ENCODE peak calls at places on chromosomes 7 and 10, in six cellular contexts. W is aorta; A is hepatocyte; N is GM23248; Q is IMR-90; O is CD8-positive, alpha-beta memory T cell. T is an unnamed sample.

GRCh38 chr7:51214098-51214497 is 102.5 kb downstream of the COBL start:
- DNase-seq in W (no peak), A (no peak), N (no peak), Q (no peak), O (no peak), T (no peak)

GRCh38 chr10:556971-557370 is 132.5 kb downstream of the DIP2C start:
- DNase-seq in W (no peak), A (no peak), N (no peak), Q (no peak), O (no peak), T (no peak)

GRCh38 chr10:69749180-69750010 is 52.3 kb upstream of the COL13A1 start:
- DNase-seq in W (no peak), A (no peak), N (peak; percentile 69), Q (peak; percentile 59), O (no peak), T (no peak)

GRCh38 chr10:52961298-52961697 is 188.7 kb upstream of the MBL2 start:
- DNase-seq in W (no peak), A (no peak), N (no peak), Q (no peak), O (no peak), T (no peak)

GRCh38 chr7:70698219-70698832 is 433.6 kb upstream of the GALNT17 start:
- DNase-seq in W (no peak), A (peak; percentile 67), N (peak; percentile 80), Q (peak; percentile 73), O (no peak), T (peak; percentile 53)

GRCh38 chr7:123635551-123636359 is 19.9 kb upstream of the LMOD2 start:
- DNase-seq in W (no peak), A (peak; percentile 56), N (peak; percentile 75), Q (peak; percentile 61), O (no peak), T (no peak)

GRCh38 chr7:114703677-114704076 is 218.2 kb upstream of the MDFIC start:
- DNase-seq in W (no peak), A (no peak), N (peak; percentile 8), Q (peak; percentile 42), O (no peak), T (no peak)

GRCh38 chr7:118148930-118149329 is 35.0 kb upstream of the LSM8 start:
- DNase-seq in W (no peak), A (no peak), N (peak; percentile 71), Q (peak; percentile 8), O (no peak), T (no peak)

GRCh38 chr10:59627366-59628018 is 82.2 kb downstream of the SLC16A9 start:
- DNase-seq in W (no peak), A (no peak), N (no peak), Q (no peak), O (no peak), T (no peak)

GRCh38 chr7:108234281-108234680 is 104.1 kb upstream of the LAMB4 start:
- DNase-seq in W (no peak), A (no peak), N (peak; percentile 54), Q (peak; percentile 40), O (no peak), T (no peak)

GRCh38 chr7:36758879-36759278 is 34.6 kb upstream of the AOAH start:
- DNase-seq in W (no peak), A (no peak), N (no peak), Q (no peak), O (no peak), T (peak; percentile 46)

GRCh38 chr7:149844445-149844844 is 6.3 kb downstream of the ZNF862 start:
- DNase-seq in W (no peak), A (no peak), N (no peak), Q (no peak), O (no peak), T (no peak)

GRCh38 chr10:17847586-17848296 is 38.6 kb downstream of the MRC1 start:
- DNase-seq in W (no peak), A (peak; percentile 55), N (peak; percentile 57), Q (peak; percentile 34), O (no peak), T (peak; percentile 22)

GRCh38 chr10:71245420-71246325 is 33.3 kb downstream of the UNC5B start:
- DNase-seq in W (no peak), A (no peak), N (no peak), Q (no peak), O (no peak), T (no peak)

GRCh38 chr7:101123703-101124068 is 3.2 kb upstream of the SERPINE1 start:
- DNase-seq in W (no peak), A (no peak), N (no peak), Q (no peak), O (no peak), T (no peak)
- H3K4me1 ChIP-seq in W (no peaks in the 10 kb centered on the region), A (peaks cover 38% of the 10 kb centered on the region), N (peaks cover 56% of the 10 kb centered on the region), Q (peaks cover 27% of the 10 kb centered on the region), O (peaks cover 21% of the 10 kb centered on the region), T (peaks cover 37% of the 10 kb centered on the region)

GRCh38 chr7:47636111-47636692 is 54.3 kb upstream of the TNS3 start:
- DNase-seq in W (no peak), A (no peak), N (peak; percentile 15), Q (no peak), O (no peak), T (no peak)

GRCh38 chr7:47636693-47637175 is 54.8 kb upstream of the TNS3 start:
- DNase-seq in W (no peak), A (peak; percentile 15), N (no peak), Q (no peak), O (no peak), T (no peak)

GRCh38 chr7:47639495-47640110 is 57.7 kb upstream of the TNS3 start:
- DNase-seq in W (no peak), A (no peak), N (no peak), Q (no peak), O (no peak), T (no peak)

GRCh38 chr7:47640215-47640739 is 58.4 kb upstream of the TNS3 start:
- DNase-seq in W (no peak), A (no peak), N (no peak), Q (no peak), O (no peak), T (no peak)

DNA sequence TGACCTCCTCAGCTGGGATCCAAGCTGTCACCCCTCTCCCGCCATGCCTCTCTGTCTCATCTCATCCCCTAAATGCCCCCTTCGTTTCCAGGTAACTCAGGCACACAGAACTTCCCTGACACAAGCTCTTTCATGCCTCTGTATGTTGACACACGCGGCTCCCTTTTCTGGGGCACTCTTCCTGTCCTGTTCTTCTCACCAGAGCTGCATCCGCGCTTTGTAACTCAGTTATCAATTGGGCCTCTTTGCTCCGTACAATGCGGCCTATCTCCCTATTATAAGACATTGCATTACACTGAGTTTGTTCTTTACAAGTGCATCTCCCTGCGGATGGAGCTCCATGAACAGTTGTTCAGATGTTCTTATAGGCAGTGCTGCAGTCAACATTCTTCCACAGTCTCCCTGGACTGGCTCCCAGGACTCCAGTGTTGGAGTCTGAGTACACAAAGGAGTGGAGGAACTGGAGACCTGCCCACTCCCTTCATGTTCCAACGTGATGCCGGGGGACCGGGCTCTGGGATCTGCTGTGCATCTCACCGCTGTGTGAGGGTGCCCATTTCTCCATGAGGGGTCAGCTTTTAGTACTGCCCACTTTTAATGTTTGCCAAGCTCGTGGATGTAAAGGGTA is 56.9 kb upstream of the TNS3 start:
- DNase-seq in W (no peak), A (peak; percentile 45), N (no peak), Q (peak; percentile 69), O (no peak), T (no peak)
- H3K4me1 ChIP-seq in W (peaks cover 4% of the 10 kb centered on the region), A (peaks cover 37% of the 10 kb centered on the region), N (peaks cover 11% of the 10 kb centered on the region), Q (peaks cover 23% of the 10 kb centered on the region), O (no peaks in the 10 kb centered on the region), T (no peaks in the 10 kb centered on the region)

GRCh38 chr10:5545426-5545777 is 20.6 kb downstream of the CALML3 start:
- DNase-seq in W (no peak), A (no peak), N (no peak), Q (no peak), O (no peak), T (no peak)
- H3K4me1 ChIP-seq in W (peaks cover 4% of the 10 kb centered on the region), A (peaks cover 45% of the 10 kb centered on the region), N (peaks cover 27% of the 10 kb centered on the region), Q (peaks cover 43% of the 10 kb centered on the region), O (peaks cover 19% of the 10 kb centered on the region), T (peaks cover 8% of the 10 kb centered on the region)

DNA sequence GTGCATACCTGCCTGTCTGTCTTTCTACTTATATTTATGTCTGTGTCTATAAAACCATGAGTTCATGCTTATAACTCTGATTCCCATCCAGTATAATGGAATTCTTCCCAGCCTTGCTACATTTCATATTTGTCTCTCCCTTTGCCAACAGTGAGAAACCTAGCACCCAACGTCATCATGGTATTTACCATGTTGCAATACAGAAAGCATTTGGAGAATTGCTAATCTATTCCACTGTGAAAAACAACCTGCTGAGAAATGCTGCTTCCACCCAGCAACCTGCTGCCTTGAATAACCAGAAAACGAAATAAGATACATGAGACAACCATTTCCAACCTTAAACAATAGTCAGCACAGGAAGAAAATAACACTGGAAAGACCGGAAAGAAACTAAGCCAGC is 501.1 kb downstream of the GLRX3 start:
- DNase-seq in W (no peak), A (no peak), N (no peak), Q (no peak), O (no peak), T (no peak)
- H3K4me1 ChIP-seq in W (no peaks in the 10 kb centered on the region), A (no peaks in the 10 kb centered on the region), N (no peaks in the 10 kb centered on the region), Q (no peaks in the 10 kb centered on the region), O (no peaks in the 10 kb centered on the region), T (no peaks in the 10 kb centered on the region)

DNA sequence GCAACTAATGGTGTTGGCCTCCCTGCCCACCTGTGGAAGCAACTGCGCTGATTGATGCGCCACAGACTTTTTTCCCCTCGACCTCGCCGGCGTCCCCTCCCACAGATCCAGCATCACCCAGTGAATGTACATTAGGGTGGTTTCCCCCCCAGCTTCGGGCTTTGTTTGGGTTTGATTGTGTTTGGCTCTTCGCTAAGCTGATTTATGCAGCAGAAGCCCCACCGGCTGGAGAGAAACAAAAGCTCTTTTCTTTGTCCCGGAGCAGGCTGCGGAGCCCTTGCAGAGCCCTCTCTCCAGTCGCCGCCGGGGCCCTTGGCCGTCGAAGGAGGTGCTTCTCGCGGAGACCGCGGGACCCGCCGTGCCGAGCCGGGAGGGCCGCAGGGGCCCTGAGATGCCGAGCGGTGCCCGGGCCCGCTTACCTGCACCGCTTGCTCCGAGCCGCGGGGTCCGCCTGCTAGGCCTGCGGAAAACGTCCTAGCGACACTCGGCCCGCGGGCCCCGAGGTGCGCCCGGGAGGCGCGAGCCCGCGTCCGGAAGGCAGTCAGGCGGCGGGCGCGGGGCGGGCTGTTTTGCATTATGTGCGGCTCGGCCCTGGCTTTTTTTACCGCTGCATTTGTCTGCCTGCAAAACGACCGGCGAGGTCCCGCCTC is 656 bp downstream of the ITGB8 start:
- DNase-seq in W (peak; percentile 85), A (peak; percentile 64), N (peak; percentile 64), Q (peak; percentile 18), O (peak; percentile 11), T (no peak)
- H3K4me1 ChIP-seq in W (no peaks in the 10 kb centered on the region), A (no peaks in the 10 kb centered on the region), N (peaks cover 32% of the 10 kb centered on the region), Q (peaks cover 2% of the 10 kb centered on the region), O (no peaks in the 10 kb centered on the region), T (no peaks in the 10 kb centered on the region)

DNA sequence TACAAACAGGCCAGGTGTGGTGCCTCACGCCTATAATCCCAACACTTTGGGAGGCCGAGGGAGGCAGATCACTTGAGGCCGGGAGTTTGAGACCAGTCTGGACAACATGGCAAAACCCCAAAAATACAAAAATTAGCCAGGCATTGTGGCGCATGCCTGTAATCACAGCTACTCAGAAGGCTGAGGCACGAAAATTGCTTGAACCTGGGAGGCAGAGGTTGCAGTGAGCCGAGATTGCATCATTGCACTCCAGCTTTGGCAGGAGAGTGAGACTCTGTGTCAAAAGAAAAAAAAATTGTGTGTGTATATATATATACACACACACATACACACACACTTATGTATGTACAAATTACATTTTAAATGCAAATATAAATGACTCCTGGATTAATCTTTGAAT is 76.9 kb upstream of the LRRN3 start:
- DNase-seq in W (no peak), A (no peak), N (no peak), Q (peak; percentile 9), O (no peak), T (peak; percentile 30)
- H3K4me1 ChIP-seq in W (no peaks in the 10 kb centered on the region), A (no peaks in the 10 kb centered on the region), N (peaks cover 5% of the 10 kb centered on the region), Q (no peaks in the 10 kb centered on the region), O (peaks cover 65% of the 10 kb centered on the region), T (peaks cover 45% of the 10 kb centered on the region)

GRCh38 chr7:6623589-6624245 is 8.3 kb downstream of the ZNF853 start:
- DNase-seq in W (no peak), A (no peak), N (no peak), Q (no peak), O (no peak), T (peak; percentile 82)
- H3K4me1 ChIP-seq in W (no peaks in the 10 kb centered on the region), A (no peaks in the 10 kb centered on the region), N (no peaks in the 10 kb centered on the region), Q (no peaks in the 10 kb centered on the region), O (peaks cover 52% of the 10 kb centered on the region), T (peaks cover 27% of the 10 kb centered on the region)

T was measured in DND-41.